ENCODE peak calls at places on chromosomes 13 and 19, in four cellular contexts. U is SK-N-SH, G is K562, B is GM12878. Q is an unnamed sample.

GRCh38 chr19:58545286-58546068 is 1.6 kb downstream of the TRIM28 start:
- DNase-seq in U (no peak), G (no peak), B (no peak), Q (no peak)

GRCh38 chr19:1067341-1068103 is 555 bp downstream of the ARHGAP45 start:
- DNase-seq in U (no peak), G (peak; percentile 46), B (no peak), Q (no peak)

GRCh38 chr13:42649761-42650289 is 75.9 kb downstream of the TNFSF11 start:
- DNase-seq in G (no peak), B (no peak), U (no peak), Q (no peak)

GRCh38 chr19:17125728-17126677 is 50.4 kb downstream of the MYO9B start:
- DNase-seq in G (no peak), U (peak; percentile 83), B (peak; percentile 79), Q (no peak)

GRCh38 chr19:4229179-4229931 is at the start of gene EBI3:
- DNase-seq in G (peak; percentile 77), B (peak; percentile 88), U (no peak), Q (no peak)

GRCh38 chr13:29969286-29969685 is 118.9 kb upstream of the UBL3 start:
- DNase-seq in U (no peak), G (no peak), B (no peak), Q (no peak)

GRCh38 chr19:40724848-40725247 is 7.9 kb downstream of the ITPKC start:
- DNase-seq in B (no peak), G (no peak), U (no peak), Q (no peak)

GRCh38 chr13:48121733-48122132 is 26.8 kb upstream of the MED4 start:
- DNase-seq in G (no peak), B (no peak), U (no peak), Q (no peak)

GRCh38 chr13:37026778-37027177 is 26.2 kb downstream of the EXOSC8 start:
- DNase-seq in B (no peak), U (no peak), G (no peak), Q (no peak)

GRCh38 chr19:13751436-13751835 is 12.9 kb upstream of the MRI1 start:
- DNase-seq in G (no peak), U (no peak), B (no peak), Q (no peak)

GRCh38 chr13:105908581-105908980 is 626.9 kb downstream of the EFNB2 start:
- DNase-seq in G (no peak), B (no peak), U (no peak), Q (no peak)

GRCh38 chr19:15810335-15810734 is 5.1 kb downstream of the OR10H1 start:
- DNase-seq in U (no peak), G (peak; percentile 47), B (no peak), Q (no peak)

GRCh38 chr19:17766543-17767131 is 15.4 kb downstream of the FCHO1 start:
- DNase-seq in U (no peak), G (no peak), B (no peak), Q (peak; percentile 94)

GRCh38 chr13:89061821-89062220 is 1390.7 kb downstream of the SLITRK5 start:
- DNase-seq in U (no peak), G (no peak), B (no peak), Q (no peak)

GRCh38 chr19:35887197-35887596 is 13.1 kb downstream of the NFKBID start:
- DNase-seq in B (no peak), G (no peak), U (no peak), Q (no peak)

GRCh38 chr13:99214232-99214631 is 13.6 kb downstream of the UBAC2 start:
- DNase-seq in U (no peak), B (peak; percentile 67), G (no peak), Q (no peak)

GRCh38 chr19:32814046-32814445 is 55.5 kb downstream of the SLC7A9 start:
- DNase-seq in B (no peak), G (no peak), U (no peak), Q (peak; percentile 22)

GRCh38 chr19:31530781-31531180 is 181.5 kb upstream of the TSHZ3 start:
- DNase-seq in B (no peak), U (no peak), G (no peak), Q (no peak)

GRCh38 chr19:10764340-10764894 is 46.5 kb downstream of the DNM2 start:
- DNase-seq in G (no peak), B (no peak), U (no peak), Q (no peak)

GRCh38 chr19:1210227-1210538 is 4.6 kb downstream of the STK11 start:
- DNase-seq in G (no peak), U (no peak), B (no peak), Q (no peak)

GRCh38 chr19:10079031-10079453 is 7.1 kb upstream of the SHFL start:
- DNase-seq in U (no peak), B (no peak), G (no peak), Q (no peak)

GRCh38 chr19:44745386-44745831 is 3.1 kb upstream of the BCL3 start:
- DNase-seq in U (no peak), G (peak; percentile 46), B (no peak), Q (peak; percentile 41)

GRCh38 chr19:53982611-53983010 is 8.8 kb upstream of the CACNG6 start:
- DNase-seq in B (no peak), U (peak; percentile 80), G (no peak), Q (peak; percentile 62)

GRCh38 chr13:105118577-105118976 is 1416.9 kb downstream of the EFNB2 start:
- DNase-seq in G (no peak), B (no peak), U (no peak), Q (no peak)

GRCh38 chr19:14091885-14092462 is 1.4 kb upstream of the SAMD1 start:
- DNase-seq in B (no peak), G (peak; percentile 62), U (no peak), Q (peak; percentile 44)

GRCh38 chr13:51557875-51558604 is 26.2 kb upstream of the WDFY2 start:
- DNase-seq in B (no peak), U (no peak), G (no peak), Q (no peak)

GRCh38 chr13:51562011-51562671 is 22.1 kb upstream of the WDFY2 start:
- DNase-seq in G (no peak), B (peak; percentile 70), U (no peak), Q (no peak)

GRCh38 chr13:51560336-51560735 is 23.9 kb upstream of the WDFY2 start:
- DNase-seq in B (no peak), G (no peak), U (no peak), Q (no peak)

GRCh38 chr13:51557423-51557822 is 26.8 kb upstream of the WDFY2 start:
- DNase-seq in B (no peak), U (no peak), G (no peak), Q (no peak)

DNA sequence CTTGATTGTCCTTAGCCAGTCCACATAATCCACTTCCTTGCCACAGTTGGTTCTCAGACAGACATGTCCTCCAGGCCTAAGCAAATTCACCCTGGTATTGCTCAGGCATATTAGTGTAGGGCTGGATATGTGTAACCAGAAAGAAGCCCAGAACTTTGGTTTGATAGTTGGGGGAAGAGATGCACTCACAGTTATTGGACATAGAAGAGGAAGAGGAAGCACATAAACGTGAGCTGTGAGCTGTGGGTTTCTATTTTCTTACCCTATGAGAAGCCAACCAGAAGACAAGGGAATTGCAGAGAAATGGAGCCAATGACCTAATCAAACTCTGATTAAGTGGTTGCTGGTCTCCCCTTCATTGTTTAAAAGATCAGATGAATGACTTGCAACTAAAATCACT is 24.3 kb upstream of the WDFY2 start:
- DNase-seq in G (no peak), B (no peak), U (no peak), Q (no peak)
- TF ChIP-seq USF1 in G (no peak), B (no peak), U (no peak), Q (no peak)

GRCh38 chr19:42018503-42019193 is 24.6 kb upstream of the ATP1A3 start:
- DNase-seq in U (no peak), B (no peak), G (peak; percentile 78), Q (no peak)
- TF ChIP-seq USF1 in U (no peak), B (no peak), G (no peak), Q (no peak)

GRCh38 chr19:38898788-38899446 is 501 bp downstream of the SIRT2 start:
- DNase-seq in U (no peak), G (no peak), B (no peak), Q (no peak)
- TF ChIP-seq USF1 in U (no peak), G (no peak), B (no peak), Q (no peak)

DNA sequence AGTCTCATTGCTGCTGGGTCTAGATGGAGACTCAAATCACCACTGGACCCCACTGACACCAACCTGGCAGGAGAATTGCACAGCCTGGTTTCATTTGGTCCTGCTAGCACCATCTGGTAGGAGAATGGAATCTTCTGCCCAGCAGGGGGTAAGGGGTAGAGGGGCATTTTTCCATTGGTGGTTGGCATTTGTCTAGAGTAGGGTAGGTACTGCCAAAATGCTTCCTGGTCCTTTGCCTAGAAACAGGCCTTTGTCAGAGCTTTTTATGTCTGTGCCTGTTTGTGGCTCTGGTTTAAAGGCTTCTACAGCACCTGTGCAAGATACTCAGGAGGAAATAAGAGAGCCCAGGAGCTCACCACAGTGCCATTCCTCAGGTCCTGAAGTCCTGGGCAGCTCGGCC is 121.3 kb downstream of the KCTD12 start:
- DNase-seq in G (no peak), U (no peak), B (no peak), Q (no peak)
- TF ChIP-seq USF1 in G (no peak), U (no peak), B (no peak), Q (no peak)

GRCh38 chr13:94121686-94122085 is 357.8 kb downstream of the DCT start:
- DNase-seq in G (no peak), B (no peak), U (no peak), Q (no peak)

GRCh38 chr13:94119360-94119936 is 360.0 kb downstream of the DCT start:
- DNase-seq in G (no peak), U (no peak), B (no peak), Q (no peak)

GRCh38 chr13:94123543-94123942 is 355.9 kb downstream of the DCT start:
- DNase-seq in U (no peak), B (no peak), G (no peak), Q (no peak)

GRCh38 chr13:94122300-94122699 is 357.2 kb downstream of the DCT start:
- DNase-seq in B (no peak), G (no peak), U (no peak), Q (no peak)

GRCh38 chr13:94120878-94121277 is 358.6 kb downstream of the DCT start:
- DNase-seq in G (no peak), U (no peak), B (no peak), Q (no peak)
- TF ChIP-seq USF1 in G (no peak), U (no peak), B (no peak), Q (no peak)